ENCODE peak calls at places on chromosomes 6 and 20, in five cellular contexts. G is testis, H is HepG2, L is body of pancreas, K is HCT116. S is an unnamed sample.

GRCh38 chr20:34557936-34558319 is 590 bp upstream of the MAP1LC3A start:
- DNase-seq in K (no peak), G (no peak), H (no peak), L (no peak), S (no peak)

GRCh38 chr6:131694832-131695426 is 6.3 kb downstream of the OR2A4 start:
- DNase-seq in H (peak), L (peak), K (peak), G (peak), S (no peak)

GRCh38 chr6:88704980-88705379 is 258.4 kb downstream of the RNGTT start:
- DNase-seq in H (no peak), L (no peak), G (no peak), K (no peak), S (no peak)

GRCh38 chr6:113642714-113643442 is 214.3 kb upstream of the MARCKS start:
- DNase-seq in H (peak), G (peak), K (no peak), L (peak), S (no peak)

GRCh38 chr20:13839421-13840092 is 54.7 kb downstream of the NDUFAF5 start:
- DNase-seq in L (no peak), G (no peak), K (no peak), H (no peak), S (no peak)

GRCh38 chr20:34089655-34090324 is 22.3 kb downstream of the EIF2S2 start:
- DNase-seq in G (no peak), K (no peak), L (no peak), H (no peak), S (peak)

GRCh38 chr6:170207586-170207985 is 83.3 kb downstream of the DLL1 start:
- DNase-seq in K (no peak), G (no peak), L (no peak), H (no peak), S (no peak)

GRCh38 chr6:7166410-7167293 is 58.9 kb downstream of the RREB1 start:
- DNase-seq in L (no peak), G (no peak), K (no peak), H (no peak), S (no peak)

GRCh38 chr6:107489636-107490567 is at the start of gene SOBP:
- DNase-seq in G (peak), L (peak), K (no peak), H (peak), S (no peak)

GRCh38 chr6:39558079-39558478 is 167.1 kb downstream of the KIF6 start:
- DNase-seq in K (no peak), L (no peak), H (no peak), G (no peak), S (no peak)

GRCh38 chr6:9516207-9516606 is 898.7 kb downstream of the TFAP2A start:
- DNase-seq in G (no peak), L (no peak), K (peak), H (no peak), S (no peak)

GRCh38 chr20:50304883-50305635 is 114.4 kb downstream of the CEBPB start:
- DNase-seq in G (peak), H (peak), K (no peak), L (peak), S (peak)

GRCh38 chr20:33280000-33280680 is 2.9 kb upstream of the BPIFB1 start:
- DNase-seq in K (no peak), G (no peak), H (peak), L (no peak), S (no peak)

GRCh38 chr20:31667315-31668285 is 29.9 kb downstream of the COX4I2 start:
- DNase-seq in K (no peak), H (no peak), G (no peak), L (no peak), S (no peak)

GRCh38 chr6:155520078-155520477 is 64.4 kb upstream of the NOX3 start:
- DNase-seq in K (no peak), H (no peak), G (no peak), L (no peak), S (no peak)

GRCh38 chr20:51498765-51499540 is 43.6 kb downstream of the NFATC2 start:
- DNase-seq in K (no peak), H (no peak), L (no peak), G (no peak), S (peak)

GRCh38 chr20:56689852-56690485 is 60.9 kb downstream of the TFAP2C start:
- DNase-seq in K (no peak), H (no peak), L (no peak), G (no peak), S (no peak)

GRCh38 chr20:41136695-41137411 is 490 bp upstream of the PLCG1 start:
- DNase-seq in L (peak), G (peak), K (peak), H (peak), S (peak)
- TF ChIP-seq POLR2A in L (peak), G (peak), K (peak), H (peak), S (peak)

GRCh38 chr20:1846341-1846740 is 48.9 kb upstream of the SIRPA start:
- DNase-seq in K (no peak), H (no peak), L (no peak), G (no peak), S (no peak)

GRCh38 chr20:1844723-1845523 is 50.3 kb upstream of the SIRPA start:
- DNase-seq in K (no peak), G (peak), L (no peak), H (no peak), S (peak)

GRCh38 chr20:1847780-1848179 is 47.4 kb upstream of the SIRPA start:
- DNase-seq in H (no peak), K (no peak), L (no peak), G (no peak), S (no peak)

GRCh38 chr20:1848378-1848777 is 46.8 kb upstream of the SIRPA start:
- DNase-seq in L (no peak), G (no peak), H (no peak), K (no peak), S (no peak)

DNA sequence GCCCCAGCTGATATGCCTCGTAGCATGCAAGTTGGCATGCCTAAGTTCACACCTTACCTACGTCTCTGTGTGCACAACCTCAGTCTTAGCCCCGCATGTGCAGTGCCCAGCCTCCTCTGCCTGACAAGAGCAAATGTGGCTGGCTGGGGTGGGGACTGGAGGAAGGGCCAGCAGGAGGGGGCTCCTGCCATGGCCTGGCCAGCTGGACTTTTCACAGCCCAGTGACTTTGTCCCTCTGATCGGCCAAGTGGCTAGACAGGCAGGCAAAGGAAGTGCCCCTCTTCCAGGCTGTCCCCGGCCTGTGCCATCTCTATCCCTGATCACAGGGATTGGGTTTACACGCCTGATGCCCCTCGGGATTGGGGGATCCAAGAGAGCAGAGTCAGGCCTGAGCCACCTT is 49.5 kb upstream of the SIRPA start:
- DNase-seq in L (no peak), H (no peak), K (no peak), G (no peak), S (no peak)
- TF ChIP-seq CTCF in L (no peak), H (no peak), K (no peak), G (no peak), S (no peak)

GRCh38 chr6:43846556-43846955 is 76.5 kb downstream of the VEGFA start:
- DNase-seq in G (no peak), L (no peak), H (no peak), K (no peak), S (no peak)

GRCh38 chr6:43843669-43844171 is 73.7 kb downstream of the VEGFA start:
- DNase-seq in G (no peak), K (no peak), L (no peak), H (no peak), S (no peak)

GRCh38 chr6:43847741-43848630 is 78.0 kb downstream of the VEGFA start:
- DNase-seq in H (no peak), L (no peak), G (no peak), K (no peak), S (no peak)

GRCh38 chr6:43842964-43843645 is 73.1 kb downstream of the VEGFA start:
- DNase-seq in G (no peak), H (no peak), K (no peak), L (no peak), S (no peak)

DNA sequence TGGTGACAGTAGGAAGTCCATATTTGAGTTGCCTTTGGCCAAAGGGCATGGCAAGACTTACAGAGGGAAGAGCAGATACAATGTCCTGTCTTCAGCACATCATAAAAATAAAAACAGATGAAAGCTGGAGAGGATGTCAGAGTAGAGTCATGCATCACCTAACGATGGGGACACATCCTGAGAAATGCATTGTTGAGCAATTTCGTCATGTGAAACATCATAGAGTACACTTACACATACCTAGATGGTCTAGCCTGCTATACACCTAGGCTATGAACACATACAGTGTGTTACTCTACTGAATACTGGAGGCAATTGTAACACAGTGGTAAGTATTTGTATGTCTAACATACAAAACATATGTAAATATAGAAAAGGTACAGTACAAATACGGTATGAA is 75.6 kb downstream of the VEGFA start:
- DNase-seq in H (no peak), G (no peak), K (no peak), L (no peak), S (no peak)
- TF ChIP-seq POLR2A in H (no peak), G (no peak), K (no peak), L (no peak), S (no peak)

DNA sequence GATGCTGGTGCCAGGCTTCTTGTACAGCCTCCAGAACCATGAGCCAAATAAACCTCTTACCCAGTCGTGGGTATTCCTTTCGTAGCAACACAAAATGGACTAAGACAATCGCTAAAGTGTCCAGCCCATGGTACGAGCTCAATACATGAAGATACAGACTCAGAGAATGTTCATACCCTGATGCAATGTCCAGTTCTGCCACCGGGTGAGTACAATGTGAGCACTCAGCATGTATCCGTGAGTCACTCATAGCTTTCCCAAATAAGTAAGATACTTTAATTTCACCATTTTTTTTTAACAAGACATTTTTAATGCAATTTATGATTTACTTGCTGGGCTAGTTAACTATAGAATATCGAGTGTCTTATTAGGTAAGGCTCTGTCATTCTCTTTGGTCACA is 26.7 kb upstream of the PDE10A start:
- DNase-seq in H (no peak), K (no peak), G (no peak), L (no peak), S (no peak)
- TF ChIP-seq CTCF in H (no peak), K (no peak), G (no peak), L (no peak), S (no peak)

GRCh38 chr20:37534401-37535157 is 6.9 kb upstream of the BLCAP start:
- DNase-seq in G (peak), K (peak), H (peak), L (peak), S (peak)
- TF ChIP-seq POLR2A in G (no peak), K (no peak), H (no peak), L (no peak), S (no peak)

GRCh38 chr20:22807045-22807444 is 222.7 kb upstream of the FOXA2 start:
- DNase-seq in K (no peak), H (no peak), L (no peak), G (no peak), S (peak)
- TF ChIP-seq CTCF in K (no peak), H (no peak), L (no peak), G (no peak), S (no peak)

GRCh38 chr20:20466341-20466879 is 98.5 kb downstream of the INSM1 start:
- DNase-seq in G (no peak), H (no peak), K (no peak), L (no peak), S (no peak)
- TF ChIP-seq POLR2A in G (no peak), H (no peak), K (no peak), L (no peak), S (no peak)

GRCh38 chr6:100257661-100258395 is 206.9 kb downstream of the SIM1 start:
- DNase-seq in L (no peak), G (no peak), H (peak), K (peak), S (no peak)
- TF ChIP-seq CTCF in L (no peak), G (no peak), H (peak), K (peak), S (no peak)

GRCh38 chr20:17498641-17499040 is 32.5 kb downstream of the BFSP1 start:
- DNase-seq in H (no peak), G (no peak), L (no peak), K (no peak), S (peak)

GRCh38 chr20:17498181-17498580 is 33.0 kb downstream of the BFSP1 start:
- DNase-seq in L (no peak), G (no peak), H (no peak), K (no peak), S (peak)

GRCh38 chr20:17494201-17494600 is 37.0 kb downstream of the BFSP1 start:
- DNase-seq in H (no peak), G (no peak), L (no peak), K (no peak), S (no peak)

GRCh38 chr20:17493173-17493572 is 38.0 kb downstream of the BFSP1 start:
- DNase-seq in K (no peak), G (no peak), L (no peak), H (no peak), S (no peak)

GRCh38 chr20:17495826-17496225 is 35.4 kb downstream of the BFSP1 start:
- DNase-seq in K (no peak), H (no peak), L (no peak), G (no peak), S (no peak)
- TF ChIP-seq POLR2A in K (no peak), H (no peak), L (no peak), G (no peak), S (no peak)

DNA sequence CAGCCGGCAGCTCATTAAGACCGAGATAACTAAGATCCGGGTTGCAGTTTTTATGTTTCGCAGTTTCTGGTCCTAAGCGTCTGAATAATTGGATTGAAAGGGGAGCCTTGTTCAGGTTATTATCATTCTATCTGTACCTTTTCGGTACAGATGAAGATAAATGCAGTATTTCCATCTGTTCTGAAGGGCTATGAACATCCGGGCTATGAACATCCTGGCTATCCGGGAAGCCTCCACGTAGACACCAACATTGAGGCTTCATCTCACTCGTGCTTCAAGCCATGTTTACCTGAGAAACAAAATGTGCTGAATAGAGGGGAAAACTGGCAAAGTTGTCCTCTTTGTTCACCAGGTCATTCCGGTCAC is 399 bp upstream of the REPS1 start:
- DNase-seq in K (no peak), L (no peak), G (peak), H (peak), S (no peak)
- TF ChIP-seq CTCF in K (no peak), L (peak), G (no peak), H (no peak), S (no peak)